ENCODE peak calls at places on chromosomes 7 and 10, in nine cellular contexts. T is astrocyte of the spinal cord, E is cardiac fibroblast, Z is lower lobe of right lung, F is OCI-LY7, K is brain microvascular endothelial cell, M is GM12864, H is lower leg skin, D is NB4. N is an unnamed sample.

GRCh38 chr7:76303057-76303828 is 770 bp downstream of the HSPB1 start:
- DNase-seq in H (peak), E (peak), F (peak), Z (peak), T (peak), K (peak), M (no peak), D (peak), N (peak)

GRCh38 chr10:90288403-90288933 is 569.4 kb downstream of the HTR7 start:
- DNase-seq in F (no peak), D (no peak), E (peak), T (peak), K (peak), M (no peak), Z (no peak), H (no peak), N (peak)

GRCh38 chr10:18294633-18295032 is 154.4 kb downstream of the CACNB2 start:
- DNase-seq in E (no peak), Z (no peak), D (no peak), K (no peak), H (no peak), F (no peak), M (no peak), T (no peak), N (no peak)

GRCh38 chr7:98165827-98166667 is 45.2 kb upstream of the BHLHA15 start:
- DNase-seq in Z (peak), F (peak), D (peak), K (peak), H (no peak), E (peak), T (peak), M (no peak), N (peak)

GRCh38 chr10:1187151-1187854 is 131.1 kb downstream of the WDR37 start:
- DNase-seq in H (no peak), D (no peak), Z (peak), T (no peak), M (no peak), K (no peak), E (no peak), F (no peak), N (no peak)

GRCh38 chr10:127035827-127036226 is 130.6 kb downstream of the DOCK1 start:
- DNase-seq in M (no peak), H (no peak), F (no peak), T (no peak), Z (no peak), K (no peak), D (no peak), E (no peak), N (no peak)

GRCh38 chr7:24395512-24395911 is 111.5 kb downstream of the NPY start:
- DNase-seq in E (no peak), M (no peak), D (no peak), Z (no peak), T (no peak), K (no peak), H (no peak), F (no peak), N (peak)

GRCh38 chr7:156998988-156999610 is 11.4 kb downstream of the MNX1 start:
- DNase-seq in H (no peak), Z (no peak), F (no peak), E (no peak), D (no peak), K (no peak), T (no peak), M (no peak), N (no peak)

GRCh38 chr7:67625257-67625713 is 628.7 kb downstream of the TYW1 start:
- DNase-seq in Z (peak), K (peak), D (peak), M (peak), H (peak), F (peak), T (peak), E (peak), N (peak)

GRCh38 chr7:106623846-106624245 is 37.1 kb downstream of the CCDC71L start:
- DNase-seq in E (peak), K (peak), Z (no peak), M (no peak), D (no peak), T (peak), H (no peak), F (no peak), N (peak)

GRCh38 chr7:113086431-113086888 is at the start of gene GPR85:
- DNase-seq in T (peak), H (no peak), F (no peak), Z (peak), K (peak), M (no peak), E (peak), D (peak), N (peak)

GRCh38 chr7:43868181-43868580 is 1.1 kb downstream of the MRPS24 start:
- DNase-seq in K (no peak), D (no peak), M (no peak), Z (no peak), E (no peak), T (no peak), H (no peak), F (peak), N (no peak)
- H3K4me3 ChIP-seq in K (peak), D (peak), M (peak), Z (peak), E (peak), T (peak), H (no peak), F (peak), N (peak)

DNA sequence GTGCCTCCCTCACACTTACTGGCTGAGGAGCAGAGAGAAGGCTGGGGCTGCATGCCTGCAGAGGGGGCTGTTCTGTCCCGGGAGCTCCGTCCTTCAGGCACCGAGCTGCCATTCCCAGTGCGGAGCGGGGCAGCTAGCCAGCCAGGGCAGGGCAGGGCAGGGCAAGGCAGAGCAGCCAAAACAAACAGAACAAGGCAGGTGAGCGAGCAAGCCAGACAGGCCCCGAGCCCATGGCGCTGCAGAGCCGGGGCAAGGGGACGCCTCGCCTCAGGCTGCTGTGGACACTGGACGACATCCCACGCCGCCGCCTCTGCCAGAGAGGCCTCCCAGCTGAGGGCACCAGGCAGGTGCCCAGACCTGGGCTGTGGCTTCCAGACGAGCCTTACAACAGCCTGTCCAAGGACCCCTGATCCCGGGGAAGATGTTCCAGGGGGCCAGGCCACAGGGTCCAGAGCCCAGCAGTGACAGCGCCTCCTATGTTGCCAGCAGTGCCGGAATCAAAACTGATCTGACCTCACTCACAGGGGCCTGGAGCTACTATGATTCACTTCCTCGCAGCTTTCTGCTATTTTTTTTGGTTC is 8.2 kb upstream of the NDST2 start:
- DNase-seq in H (peak), F (no peak), D (no peak), M (no peak), Z (peak), K (peak), E (peak), T (no peak), N (peak)
- TF ChIP-seq CTCF in H (no peak), F (no peak), D (no peak), M (no peak), Z (no peak), K (peak), E (peak), T (peak), N (peak)

GRCh38 chr10:73865107-73865458 is 9.3 kb downstream of the CAMK2G start:
- DNase-seq in M (no peak), K (no peak), E (no peak), D (no peak), H (no peak), T (no peak), Z (no peak), F (no peak), N (no peak)
- H3K4me3 ChIP-seq in M (peak), K (no peak), E (no peak), D (no peak), H (no peak), T (no peak), Z (no peak), F (peak), N (no peak)

GRCh38 chr10:15726042-15726441 is 6.3 kb upstream of the ITGA8 start:
- DNase-seq in K (no peak), E (no peak), Z (no peak), M (no peak), T (no peak), H (no peak), D (no peak), F (no peak), N (no peak)

GRCh38 chr10:15724683-15725082 is 5.0 kb upstream of the ITGA8 start:
- DNase-seq in K (no peak), M (no peak), E (no peak), T (no peak), D (no peak), F (no peak), Z (no peak), H (no peak), N (no peak)

GRCh38 chr10:15729890-15730289 is 10.2 kb upstream of the ITGA8 start:
- DNase-seq in Z (no peak), T (no peak), H (no peak), D (no peak), K (no peak), F (no peak), E (no peak), M (no peak), N (no peak)

GRCh38 chr10:15730341-15730740 is 10.6 kb upstream of the ITGA8 start:
- DNase-seq in F (no peak), M (no peak), H (no peak), Z (no peak), E (no peak), D (no peak), K (no peak), T (no peak), N (no peak)

GRCh38 chr10:15725603-15726002 is 5.9 kb upstream of the ITGA8 start:
- DNase-seq in H (no peak), K (peak), M (no peak), E (peak), T (peak), Z (no peak), F (peak), D (peak), N (peak)
- TF ChIP-seq CTCF in H (no peak), K (peak), M (peak), E (peak), T (peak), Z (peak), F (peak), D (peak), N (peak)

DNA sequence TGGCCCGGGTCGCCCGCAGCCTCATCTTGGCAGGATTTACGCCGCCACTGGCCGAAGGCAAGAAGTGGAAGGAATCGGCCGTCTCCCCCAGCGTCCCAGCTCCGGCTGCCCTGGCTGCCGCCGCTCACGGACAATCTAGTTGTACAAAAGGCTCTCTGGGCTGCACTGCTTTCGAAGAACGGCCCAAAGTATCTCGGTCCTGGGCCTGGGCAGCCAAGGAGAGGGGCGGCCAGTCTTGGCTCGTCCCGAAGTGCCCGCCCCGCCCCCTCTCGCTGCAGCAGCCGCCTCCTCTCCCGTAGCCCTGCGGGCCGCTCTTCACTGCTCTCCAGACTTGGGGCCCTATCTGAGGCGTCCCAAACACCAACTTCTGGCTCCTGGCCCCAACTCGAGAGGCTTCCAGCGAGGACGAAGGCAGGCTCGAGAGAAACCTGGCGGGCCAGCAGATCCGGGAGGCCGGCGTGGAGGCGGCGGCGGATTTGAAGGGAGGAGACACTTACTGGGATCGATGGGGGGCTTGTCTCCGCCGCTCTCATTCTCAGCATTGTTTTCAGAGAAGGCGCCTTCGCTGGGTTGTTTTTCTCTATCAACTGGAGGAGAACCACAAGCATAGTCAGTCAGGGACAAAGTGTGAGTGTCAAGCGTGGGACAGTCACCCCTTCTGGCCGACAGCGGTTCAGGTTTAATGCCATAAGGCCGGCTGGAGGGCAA is 802 bp downstream of the HOXA9 start:
- DNase-seq in D (no peak), H (no peak), F (no peak), Z (peak), T (no peak), E (no peak), K (no peak), M (no peak), N (no peak)
- H3K4me3 ChIP-seq in D (no peak), H (peak), F (no peak), Z (peak), T (peak), E (no peak), K (no peak), M (no peak), N (no peak)

N was measured in choroid plexus epithelial cell.